ENCODE peak calls at places on chromosomes 5 and 9, in eight cellular contexts. C is foreskin fibroblast, Q is brain microvascular endothelial cell, D is left lung, F is tibial nerve, L is upper lobe of right lung, R is GM13977, J is PC-9. N is an unnamed sample.

GRCh38 chr5:30866142-30866541 is 327.3 kb upstream of the CDH6 start:
- DNase-seq in Q (no peak), L (no peak), C (no peak), J (no peak), D (no peak), F (no peak), R (no peak), N (no peak)

GRCh38 chr9:123326030-123326586 is 29.9 kb upstream of the CRB2 start:
- DNase-seq in Q (no peak), F (no peak), C (no peak), J (no peak), D (no peak), L (no peak), R (no peak), N (no peak)

GRCh38 chr5:122715095-122715494 is 59.8 kb upstream of the SNX2 start:
- DNase-seq in L (no peak), J (no peak), D (no peak), Q (peak), F (no peak), R (no peak), C (peak), N (peak)

GRCh38 chr5:44638286-44638869 is 170.4 kb upstream of the MRPS30 start:
- DNase-seq in J (no peak), C (no peak), R (no peak), D (no peak), L (no peak), F (no peak), Q (no peak), N (no peak)

GRCh38 chr5:17302590-17302989 is 85.2 kb downstream of the BASP1 start:
- DNase-seq in L (no peak), C (no peak), D (no peak), Q (peak), F (no peak), J (no peak), R (no peak), N (no peak)

GRCh38 chr9:4137755-4138154 is 162.1 kb downstream of the GLIS3 start:
- DNase-seq in F (no peak), C (peak), Q (peak), L (no peak), D (no peak), J (peak), R (no peak), N (peak)

GRCh38 chr9:111356567-111357244 is 26.7 kb upstream of the OR2K2 start:
- DNase-seq in D (peak), L (no peak), F (no peak), Q (peak), R (no peak), J (peak), C (peak), N (peak)

GRCh38 chr9:89421595-89421994 is 76.3 kb downstream of the SEMA4D start:
- DNase-seq in C (no peak), D (no peak), Q (peak), F (no peak), R (no peak), L (no peak), J (no peak), N (no peak)

GRCh38 chr9:111037744-111038335 is 430 bp downstream of the LPAR1 start:
- DNase-seq in J (no peak), F (peak), R (peak), C (no peak), Q (no peak), L (peak), D (peak), N (no peak)

GRCh38 chr5:56862909-56863308 is 46.5 kb upstream of the SETD9 start:
- DNase-seq in D (no peak), C (no peak), R (no peak), L (no peak), F (no peak), J (no peak), Q (no peak), N (no peak)

GRCh38 chr5:891117-891836 is 1.3 kb downstream of the BRD9 start:
- DNase-seq in L (no peak), Q (no peak), R (no peak), C (no peak), J (no peak), F (no peak), D (no peak), N (no peak)

GRCh38 chr5:30041831-30042385 is 1151.6 kb upstream of the CDH6 start:
- DNase-seq in L (no peak), F (no peak), Q (no peak), R (no peak), D (peak), J (no peak), C (no peak), N (no peak)

GRCh38 chr9:132813115-132813784 is 64.8 kb downstream of the AK8 start:
- DNase-seq in F (no peak), Q (no peak), R (no peak), D (no peak), J (no peak), L (no peak), C (no peak), N (no peak)

GRCh38 chr9:132811985-132812384 is 66.1 kb downstream of the AK8 start:
- DNase-seq in R (no peak), D (no peak), L (no peak), C (no peak), J (no peak), Q (no peak), F (no peak), N (no peak)

GRCh38 chr9:132818588-132818987 is 59.5 kb downstream of the AK8 start:
- DNase-seq in R (no peak), D (no peak), Q (no peak), L (no peak), C (no peak), J (no peak), F (no peak), N (no peak)

GRCh38 chr9:132810314-132810713 is 67.8 kb downstream of the AK8 start:
- DNase-seq in J (no peak), D (no peak), L (no peak), F (no peak), R (no peak), C (no peak), Q (no peak), N (no peak)

DNA sequence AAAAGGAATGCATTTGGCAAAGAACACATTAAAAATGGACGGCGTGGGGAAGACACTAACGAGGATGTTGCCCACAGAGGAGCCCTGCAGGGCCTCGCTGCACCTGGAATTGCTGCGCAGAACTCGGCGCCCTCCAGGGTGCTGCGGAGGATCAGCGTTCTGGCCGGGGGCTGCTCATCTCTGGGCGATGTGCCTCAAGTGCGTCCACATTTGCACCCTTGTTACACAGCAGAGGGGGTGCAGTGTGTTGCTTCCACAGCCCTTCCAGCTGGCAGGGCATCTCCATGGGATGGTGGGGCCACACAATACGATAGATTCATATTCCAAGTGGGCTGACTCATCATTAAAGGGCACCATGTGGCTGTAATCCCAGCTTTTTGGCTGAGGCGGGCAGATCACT is 63.1 kb downstream of the AK8 start:
- DNase-seq in Q (no peak), J (no peak), F (no peak), L (no peak), D (no peak), R (no peak), C (no peak), N (no peak)
- TF ChIP-seq CTCF in Q (no peak), J (no peak), F (no peak), L (no peak), D (no peak), R (no peak), C (no peak), N (no peak)

DNA sequence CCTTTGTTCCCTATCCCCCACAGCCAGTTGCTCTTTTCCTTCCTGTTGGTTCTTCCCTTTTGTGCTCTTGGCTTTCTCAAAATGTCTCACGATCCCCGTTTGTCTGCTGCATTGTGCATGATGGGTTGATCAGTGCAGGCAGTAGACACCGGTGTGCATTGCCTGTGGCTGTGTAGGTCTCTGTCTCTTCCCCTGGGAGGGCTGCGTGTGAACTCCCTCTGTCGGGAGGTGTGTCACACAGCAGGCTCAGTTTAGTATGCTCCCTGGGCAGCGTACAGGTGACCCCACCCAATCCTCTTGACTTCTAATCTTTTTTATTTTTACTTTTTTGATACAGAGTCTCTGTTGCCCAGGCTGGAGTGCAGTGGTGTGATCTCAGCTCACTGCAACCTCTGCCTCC is 265.3 kb downstream of the FSTL4 start:
- DNase-seq in J (no peak), D (no peak), Q (no peak), C (no peak), L (no peak), R (no peak), F (no peak), N (no peak)
- TF ChIP-seq CTCF in J (no peak), D (no peak), Q (no peak), C (no peak), L (no peak), R (peak), F (no peak), N (peak)

GRCh38 chr9:120528834-120529233 is 51.1 kb downstream of the CDK5RAP2 start:
- DNase-seq in C (no peak), D (no peak), F (no peak), L (no peak), J (no peak), Q (no peak), R (no peak), N (no peak)
- TF ChIP-seq CTCF in C (no peak), D (no peak), F (no peak), L (no peak), J (no peak), Q (no peak), R (no peak), N (no peak)

GRCh38 chr9:124886461-124886860 is 24.5 kb downstream of the ARPC5L start:
- DNase-seq in R (no peak), F (no peak), J (no peak), C (no peak), D (no peak), L (no peak), Q (no peak), N (no peak)

GRCh38 chr9:124889006-124889405 is 27.1 kb downstream of the ARPC5L start:
- DNase-seq in L (no peak), J (no peak), D (no peak), R (no peak), F (no peak), C (no peak), Q (no peak), N (no peak)

GRCh38 chr9:124886866-124887492 is 25.0 kb downstream of the ARPC5L start:
- DNase-seq in L (no peak), Q (no peak), D (no peak), J (no peak), C (no peak), F (no peak), R (no peak), N (no peak)

GRCh38 chr9:124887832-124888231 is 25.9 kb downstream of the ARPC5L start:
- DNase-seq in L (no peak), D (no peak), C (no peak), J (no peak), F (no peak), Q (no peak), R (no peak), N (no peak)

DNA sequence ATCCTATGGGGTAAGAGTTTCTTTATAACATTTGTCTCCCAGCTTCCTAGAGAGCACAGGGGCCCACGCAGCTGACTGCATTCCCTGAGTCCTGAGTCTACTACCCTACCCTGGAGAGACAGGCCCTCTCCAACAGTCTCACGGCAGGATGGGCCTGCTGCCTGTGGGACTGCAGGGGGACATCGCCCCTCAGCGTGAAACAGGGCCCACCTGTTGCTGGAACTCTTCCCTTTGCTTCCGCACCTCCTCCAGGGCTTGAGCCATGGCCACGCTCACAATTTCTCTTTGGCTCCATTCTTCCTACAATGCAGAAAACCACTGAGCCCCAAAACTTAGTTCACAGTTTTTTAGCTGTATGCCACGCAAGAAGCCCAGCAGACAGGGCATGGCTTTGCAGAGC is 28.2 kb downstream of the ARPC5L start:
- DNase-seq in J (no peak), Q (no peak), F (no peak), R (no peak), D (no peak), L (no peak), C (no peak), N (no peak)
- TF ChIP-seq CTCF in J (no peak), Q (no peak), F (no peak), R (no peak), D (no peak), L (no peak), C (no peak), N (no peak)

N was measured in HFFc6.